ENCODE peak calls at places on chromosomes 7 and 10, in ten cellular contexts. S is NB4, X is cardiac fibroblast, H is hepatocyte, L is GM12878, J is fibroblast of pulmonary artery, P is AG09309, D is prostate gland, U is uterus, R is PC-3. B is an unnamed sample.

GRCh38 chr10:88457680-88458079 is 125.4 kb downstream of the RNLS start:
- DNase-seq in J (no peak), R (no peak), S (no peak), H (no peak), P (no peak), D (no peak), U (no peak), X (no peak), L (no peak), B (no peak)

GRCh38 chr7:88429382-88429781 is 122.7 kb upstream of the STEAP4 start:
- DNase-seq in D (no peak), R (peak; percentile 73), P (no peak), S (no peak), L (no peak), X (peak; percentile 4), J (no peak), U (no peak), H (no peak), B (no peak)

GRCh38 chr7:46603780-46604725 is 683.0 kb upstream of the IGFBP3 start:
- DNase-seq in R (no peak), P (no peak), D (peak; percentile 53), X (peak; percentile 97), U (peak; percentile 86), H (peak; percentile 68), J (peak; percentile 89), L (no peak), S (peak; percentile 42), B (peak; percentile 91)

GRCh38 chr7:132446666-132447217 is 129.5 kb downstream of the PLXNA4 start:
- DNase-seq in H (no peak), L (no peak), U (no peak), S (no peak), P (no peak), X (no peak), D (no peak), J (no peak), R (no peak), B (no peak)

GRCh38 chr10:3548096-3548495 is 236.9 kb downstream of the KLF6 start:
- DNase-seq in J (peak; percentile 47), D (no peak), R (no peak), S (no peak), X (peak; percentile 41), U (no peak), L (no peak), H (no peak), P (no peak), B (no peak)

GRCh38 chr10:3806603-3807002 is 21.6 kb upstream of the KLF6 start:
- DNase-seq in S (no peak), L (no peak), D (no peak), R (peak; percentile 83), X (peak; percentile 96), J (peak; percentile 83), U (no peak), P (no peak), H (peak; percentile 80), B (peak; percentile 92)

GRCh38 chr7:106736508-106737201 is 75.7 kb upstream of the CCDC71L start:
- DNase-seq in X (peak; percentile 90), D (peak; percentile 23), L (peak; percentile 48), H (peak; percentile 59), P (peak; percentile 75), R (peak; percentile 72), U (no peak), J (peak; percentile 90), S (peak; percentile 73), B (peak; percentile 72)

GRCh38 chr10:121891103-121891502 is 36.7 kb downstream of the ATE1 start:
- DNase-seq in L (no peak), P (no peak), R (no peak), X (no peak), J (no peak), U (no peak), H (no peak), S (no peak), D (no peak), B (no peak)

GRCh38 chr7:141875453-141875852 is 34.2 kb upstream of the PRSS37 start:
- DNase-seq in D (no peak), P (no peak), L (no peak), S (no peak), H (no peak), U (no peak), J (no peak), R (no peak), X (no peak), B (no peak)

DNA sequence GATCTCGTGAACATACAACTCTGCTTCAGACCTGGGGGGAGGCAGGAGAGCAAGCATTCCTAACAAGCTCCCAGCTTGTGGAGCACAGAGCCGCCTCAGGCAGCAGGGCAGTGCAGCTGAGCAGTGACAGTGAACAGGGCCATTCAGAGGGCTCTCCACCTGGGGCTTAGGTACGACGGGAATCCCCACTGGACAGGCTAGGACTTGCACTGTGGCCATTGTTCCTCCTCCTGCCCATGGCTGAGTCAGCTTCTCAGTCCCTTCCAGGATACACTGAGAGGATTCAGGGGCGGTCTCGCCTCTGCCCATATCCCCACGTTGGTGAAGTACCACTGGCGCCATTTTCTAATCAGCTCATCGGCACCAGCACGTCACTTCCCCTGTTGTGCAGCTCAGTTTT is 71.1 kb downstream of the FIGNL1 start:
- DNase-seq in U (no peak), D (peak; percentile 59), J (no peak), X (no peak), P (no peak), R (peak; percentile 46), S (no peak), H (peak; percentile 63), L (no peak), B (no peak)
- H3K4me3 ChIP-seq in U (no peak overlapping the region), D (no peak overlapping the region), J (no peak overlapping the region), X (no peak overlapping the region), P (no peak overlapping the region), R (peak overlapping the region; percentile 11), S (no peak overlapping the region), H (no peak overlapping the region), L (no peak overlapping the region), B (no peak overlapping the region)

GRCh38 chr10:84743483-84743882 is 415.1 kb downstream of the CCSER2 start:
- DNase-seq in H (no peak), J (peak; percentile 2), X (peak; percentile 6), D (no peak), P (no peak), L (no peak), S (peak; percentile 5), U (no peak), R (peak; percentile 37), B (peak; percentile 9)
- TF ChIP-seq CTCF in H (peak; percentile 46), J (peak; percentile 30), X (peak; percentile 12), D (peak; percentile 23), P (peak; percentile 12), L (peak; percentile 22), S (peak; percentile 45), U (no peak), R (peak; percentile 67), B (peak; percentile 65)

GRCh38 chr7:91242097-91242846 is 22.0 kb upstream of the FZD1 start:
- DNase-seq in S (peak; percentile 55), U (no peak), J (peak; percentile 27), L (no peak), P (no peak), R (peak; percentile 27), D (no peak), X (peak; percentile 55), H (no peak), B (no peak)
- H3K4me3 ChIP-seq in S (no peak overlapping the region), U (no peak overlapping the region), J (no peak overlapping the region), L (no peak overlapping the region), P (no peak overlapping the region), R (no peak overlapping the region), D (no peak overlapping the region), X (no peak overlapping the region), H (no peak overlapping the region), B (no peak overlapping the region)

GRCh38 chr7:4631021-4631663 is 51.0 kb upstream of the FOXK1 start:
- DNase-seq in X (no peak), R (no peak), D (no peak), P (no peak), H (no peak), L (no peak), J (no peak), U (no peak), S (no peak), B (no peak)

GRCh38 chr7:4633012-4633411 is 49.1 kb upstream of the FOXK1 start:
- DNase-seq in L (no peak), H (no peak), X (peak; percentile 81), P (no peak), R (peak; percentile 77), U (no peak), J (peak; percentile 53), S (peak; percentile 73), D (no peak), B (peak; percentile 12)

GRCh38 chr7:4629287-4629905 is 52.7 kb upstream of the FOXK1 start:
- DNase-seq in X (no peak), J (no peak), R (no peak), H (no peak), S (no peak), L (no peak), D (no peak), P (no peak), U (no peak), B (no peak)

GRCh38 chr7:4634166-4634565 is 47.9 kb upstream of the FOXK1 start:
- DNase-seq in J (peak; percentile 44), D (no peak), P (no peak), R (no peak), H (no peak), S (peak; percentile 70), L (no peak), X (peak; percentile 91), U (no peak), B (no peak)

GRCh38 chr7:4631664-4632171 is 50.4 kb upstream of the FOXK1 start:
- DNase-seq in J (peak; percentile 95), R (peak; percentile 79), L (no peak), H (peak; percentile 93), P (peak; percentile 77), S (peak; percentile 44), U (peak; percentile 88), D (peak; percentile 84), X (peak; percentile 95), B (peak; percentile 84)
- TF ChIP-seq CTCF in J (peak; percentile 74), R (peak; percentile 77), L (no peak), H (peak; percentile 89), P (peak; percentile 80), S (peak; percentile 12), U (peak; percentile 64), D (peak; percentile 77), X (peak; percentile 76), B (peak; percentile 87)

GRCh38 chr10:76973515-76974289 is 663.9 kb downstream of the KCNMA1 start:
- DNase-seq in S (no peak), R (peak; percentile 99), X (peak; percentile 63), P (peak; percentile 71), H (peak; percentile 18), L (no peak), J (no peak), D (no peak), U (peak; percentile 27), B (no peak)
- H3K4me3 ChIP-seq in S (no peak overlapping the region), R (no peak overlapping the region), X (no peak overlapping the region), P (no peak overlapping the region), H (no peak overlapping the region), L (no peak overlapping the region), J (no peak overlapping the region), D (no peak overlapping the region), U (no peak overlapping the region), B (no peak overlapping the region)

DNA sequence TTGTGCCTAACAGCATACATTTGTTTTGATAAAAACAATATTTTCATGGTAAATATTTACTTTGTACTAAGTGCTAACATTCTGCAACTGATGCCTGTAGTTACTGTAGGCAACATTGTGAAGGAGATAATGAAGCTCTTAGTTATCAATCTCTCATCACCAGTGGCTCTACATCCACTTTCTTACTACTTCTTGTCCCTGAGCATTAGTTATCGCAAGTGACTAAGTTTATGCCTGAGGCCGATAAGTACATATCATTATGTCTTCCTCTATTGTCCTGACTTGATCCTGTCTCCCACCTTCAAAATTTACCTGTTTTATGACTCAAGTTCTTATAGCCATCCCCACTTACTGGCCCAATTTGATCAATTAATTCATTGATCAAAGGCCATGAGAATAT is 63.6 kb downstream of the MACC1 start:
- DNase-seq in R (peak; percentile 15), S (no peak), D (no peak), X (no peak), J (no peak), L (no peak), H (no peak), U (no peak), P (no peak), B (no peak)
- TF ChIP-seq CTCF in R (no peak), S (no peak), D (no peak), X (no peak), J (no peak), L (no peak), H (no peak), U (no peak), P (no peak), B (no peak)